ENCODE peak calls at places on chromosome 7, in six cellular contexts. X is NCI-H748 treated with DMSO at 0.1 percent for 48 hours, P is bronchial epithelial cell, M is HT1080, Q is NCI-H2171 treated with DMSO at 0.1 percent for 48 hours, Y is EL. A is an unnamed sample.

GRCh38 chr7:42843209-42843800 is 68.6 kb downstream of the C7orf25 start:
- DNase-seq in X (peak), Y (peak), Q (peak), M (peak), P (peak), A (no peak)

GRCh38 chr7:66740302-66740979 is at the start of gene RABGEF1:
- DNase-seq in P (peak), Q (peak), X (peak), Y (peak), M (peak), A (peak)

GRCh38 chr7:30396379-30396778 is 82.2 kb downstream of the NOD1 start:
- DNase-seq in M (no peak), Y (no peak), P (no peak), X (no peak), Q (peak), A (no peak)

GRCh38 chr7:5596046-5596895 is 172.6 kb upstream of the TNRC18 start:
- DNase-seq in X (no peak), M (peak), P (peak), Q (no peak), Y (peak), A (no peak)

GRCh38 chr7:138864667-138865066 is 66.7 kb upstream of the ATP6V0A4 start:
- DNase-seq in M (peak), Y (peak), P (peak), Q (no peak), X (no peak), A (no peak)

GRCh38 chr7:131686833-131687232 is 130.4 kb upstream of the PODXL start:
- DNase-seq in Q (no peak), P (no peak), Y (no peak), X (no peak), M (no peak), A (no peak)

GRCh38 chr7:113730309-113730955 is 188.4 kb downstream of the PPP1R3A start:
- DNase-seq in Q (no peak), X (no peak), M (peak), Y (peak), P (peak), A (no peak)

GRCh38 chr7:156473476-156474240 is 166.9 kb upstream of the RNF32 start:
- DNase-seq in X (peak), Q (peak), Y (no peak), M (peak), P (peak), A (no peak)

GRCh38 chr7:137590071-137590470 is 246.5 kb upstream of the PTN start:
- DNase-seq in Q (no peak), Y (no peak), M (no peak), X (no peak), P (no peak), A (no peak)

GRCh38 chr7:2295936-2296620 is 18.2 kb downstream of the SNX8 start:
- DNase-seq in Y (no peak), X (no peak), M (no peak), P (no peak), Q (no peak), A (no peak)

GRCh38 chr7:85600425-85600824 is 413.6 kb upstream of the SEMA3D start:
- DNase-seq in Q (peak), Y (peak), M (peak), X (no peak), P (no peak), A (no peak)

GRCh38 chr7:13980474-13980873 is 9.0 kb downstream of the ETV1 start:
- DNase-seq in Q (no peak), X (no peak), M (no peak), P (no peak), Y (no peak), A (no peak)

GRCh38 chr7:42997611-42998010 is 65.4 kb downstream of the MRPL32 start:
- DNase-seq in M (no peak), Q (no peak), P (no peak), Y (no peak), X (no peak), A (no peak)

GRCh38 chr7:71535616-71536015 is 403.7 kb downstream of the GALNT17 start:
- DNase-seq in Q (peak), M (no peak), P (no peak), X (no peak), Y (no peak), A (no peak)

GRCh38 chr7:85628187-85628586 is 441.3 kb upstream of the SEMA3D start:
- DNase-seq in Y (no peak), X (no peak), Q (no peak), M (no peak), P (no peak), A (no peak)

GRCh38 chr7:30066697-30067096 is 38.5 kb downstream of the PLEKHA8 start:
- DNase-seq in X (no peak), M (no peak), Y (no peak), P (no peak), Q (no peak), A (no peak)

GRCh38 chr7:151726875-151727578 is 149.9 kb downstream of the PRKAG2 start:
- DNase-seq in P (no peak), Y (no peak), Q (no peak), M (no peak), X (no peak), A (no peak)

GRCh38 chr7:16644987-16645592 is 464 bp downstream of the ANKMY2 start:
- DNase-seq in M (no peak), X (no peak), P (no peak), Q (peak), Y (peak), A (no peak)

GRCh38 chr7:128425851-128426250 is 16.1 kb upstream of the IMPDH1 start:
- DNase-seq in P (peak), Q (peak), Y (peak), M (peak), X (peak), A (peak)

GRCh38 chr7:125820495-125820894 is 890.9 kb upstream of the POT1 start:
- DNase-seq in M (no peak), X (no peak), Y (no peak), Q (no peak), P (no peak), A (no peak)

GRCh38 chr7:116772423-116772852 is 89.9 kb upstream of the CAPZA2 start:
- DNase-seq in Q (no peak), Y (peak), P (peak), X (no peak), M (peak), A (no peak)

GRCh38 chr7:85095816-85096215 is 91.0 kb downstream of the SEMA3D start:
- DNase-seq in P (no peak), X (no peak), Y (no peak), Q (no peak), M (no peak), A (no peak)

GRCh38 chr7:84218681-84219080 is 24.1 kb upstream of the SEMA3A start:
- DNase-seq in Q (no peak), P (peak), X (no peak), Y (peak), M (peak), A (no peak)

GRCh38 chr7:74455933-74456332 is 2.2 kb downstream of the GTF2IRD1 start:
- DNase-seq in M (no peak), P (no peak), Q (no peak), Y (no peak), X (no peak), A (no peak)

GRCh38 chr7:127629268-127629854 is 11.4 kb upstream of the PAX4 start:
- DNase-seq in M (no peak), X (no peak), P (peak), Q (no peak), Y (peak), A (peak)

GRCh38 chr7:101804087-101804631 is 13.3 kb upstream of the CUX1 start:
- DNase-seq in P (peak), Q (no peak), M (no peak), X (no peak), Y (no peak), A (no peak)

GRCh38 chr7:48718731-48719387 is 205.5 kb upstream of the CDC14C start:
- DNase-seq in Q (no peak), P (peak), M (peak), X (peak), Y (no peak), A (peak)

GRCh38 chr7:25669954-25670841 is 441.9 kb upstream of the NPVF start:
- DNase-seq in P (peak), Q (no peak), M (no peak), X (no peak), Y (no peak), A (no peak)

GRCh38 chr7:43112941-43113621 is 634 bp downstream of the HECW1 start:
- DNase-seq in Q (no peak), M (no peak), P (no peak), X (no peak), Y (peak), A (no peak)

GRCh38 chr7:30855936-30856335 is 55.7 kb upstream of the AQP1 start:
- DNase-seq in X (no peak), Y (no peak), M (no peak), P (no peak), Q (no peak), A (no peak)

GRCh38 chr7:29976673-29977072 is 12.9 kb downstream of the SCRN1 start:
- DNase-seq in P (no peak), X (no peak), Y (no peak), M (no peak), Q (no peak), A (no peak)

GRCh38 chr7:52959878-52960660 is 75.4 kb upstream of the POM121L12 start:
- DNase-seq in P (no peak), X (no peak), M (no peak), Y (no peak), Q (no peak), A (no peak)

GRCh38 chr7:64099656-64100531 is 54.7 kb downstream of the ZNF727 start:
- DNase-seq in P (no peak), Q (no peak), X (no peak), M (no peak), Y (no peak), A (no peak)

GRCh38 chr7:45703911-45704682 is 129.9 kb downstream of the ADCY1 start:
- DNase-seq in M (no peak), P (no peak), Q (no peak), Y (no peak), X (no peak), A (no peak)

GRCh38 chr7:73438547-73439245 is 5.1 kb downstream of the FZD9 start:
- DNase-seq in Q (no peak), X (no peak), Y (no peak), M (no peak), P (no peak), A (no peak)

GRCh38 chr7:1928555-1929348 is 258.7 kb downstream of the ELFN1 start:
- DNase-seq in M (no peak), X (peak), P (no peak), Y (no peak), Q (no peak), A (peak)

A was measured in DMS153.